ENCODE peak calls at places on chromosomes 2 and 18, in four cellular contexts. V, F, H and X are unnamed samples.

GRCh38 chr18:9814431-9814830 is 71.3 kb upstream of the TXNDC2 start:
- DNase-seq in F (peak; percentile 95), H (peak; percentile 68), V (no peak), X (no peak)

GRCh38 chr2:213162515-213163118 is 11.2 kb upstream of the IKZF2 start:
- DNase-seq in V (no peak), F (peak; percentile 75), H (no peak), X (no peak)

GRCh38 chr2:95329891-95330822 is 33.0 kb downstream of the KCNIP3 start:
- DNase-seq in V (no peak), F (no peak), H (no peak), X (no peak)

GRCh38 chr2:136384541-136385303 is 266.8 kb upstream of the CXCR4 start:
- DNase-seq in V (no peak), H (peak; percentile 33), F (peak; percentile 5), X (peak; percentile 27)

GRCh38 chr2:179701524-179702110 is 159.8 kb downstream of the ZNF385B start:
- DNase-seq in F (peak; percentile 45), V (no peak), H (no peak), X (no peak)

GRCh38 chr18:13500227-13500865 is 226.0 kb downstream of the FAM210A start:
- DNase-seq in F (peak; percentile 57), V (no peak), H (peak; percentile 40), X (no peak)

GRCh38 chr2:120231974-120232635 is 8.9 kb upstream of the TMEM185B start:
- DNase-seq in F (peak; percentile 50), H (no peak), V (peak; percentile 22), X (no peak)

GRCh38 chr2:180872256-180872655 is 108.1 kb upstream of the UBE2E3 start:
- DNase-seq in F (peak; percentile 53), H (no peak), V (no peak), X (no peak)

GRCh38 chr18:79919089-79919488 is 32.4 kb downstream of the SLC66A2 start:
- DNase-seq in F (no peak), V (peak; percentile 5), H (no peak), X (no peak)

GRCh38 chr2:27496357-27497287 is at the start of gene GCKR:
- DNase-seq in V (no peak), F (peak; percentile 52), H (peak; percentile 45), X (peak; percentile 66)

GRCh38 chr2:133780099-133780996 is 212.1 kb upstream of the NCKAP5 start:
- DNase-seq in F (peak; percentile 86), H (peak; percentile 77), V (no peak), X (peak; percentile 70)

GRCh38 chr2:217685255-217685605 is 317.6 kb downstream of the TNS1 start:
- DNase-seq in V (peak; percentile 62), H (peak; percentile 88), F (peak; percentile 95), X (no peak)

GRCh38 chr2:72146357-72147302 is 1.0 kb downstream of the CYP26B1 start:
- DNase-seq in F (no peak), V (peak; percentile 13), H (no peak), X (peak; percentile 1)

GRCh38 chr2:196607073-196607472 is 32.4 kb upstream of the CCDC150 start:
- DNase-seq in V (no peak), H (no peak), F (peak; percentile 56), X (no peak)

GRCh38 chr2:207449673-207450072 is 80.1 kb upstream of the CREB1 start:
- DNase-seq in F (no peak), V (no peak), H (no peak), X (no peak)

GRCh38 chr2:6880200-6880733 is 2.7 kb downstream of the RSAD2 start:
- DNase-seq in F (no peak), V (no peak), H (no peak), X (no peak)

GRCh38 chr18:24138884-24139616 is at the start of gene CABYR:
- DNase-seq in V (peak; percentile 70), H (peak; percentile 91), F (peak; percentile 86), X (peak; percentile 65)

GRCh38 chr18:13477147-13477683 is 249.1 kb downstream of the FAM210A start:
- DNase-seq in V (no peak), F (no peak), H (no peak), X (no peak)

GRCh38 chr2:164913640-164914346 is 41.5 kb downstream of the SLC38A11 start:
- DNase-seq in V (no peak), F (peak; percentile 15), H (peak; percentile 41), X (peak; percentile 29)

GRCh38 chr2:236496311-236496710 is 73.3 kb upstream of the ACKR3 start:
- DNase-seq in F (no peak), H (no peak), V (no peak), X (no peak)

GRCh38 chr2:176709541-176709951 is 440.3 kb downstream of the MTX2 start:
- DNase-seq in H (no peak), V (peak; percentile 35), F (no peak), X (no peak)

GRCh38 chr18:76208632-76209308 is 286.3 kb downstream of the ZNF516 start:
- DNase-seq in V (no peak), F (no peak), H (no peak), X (no peak)

GRCh38 chr2:190698895-190699294 is 50.0 kb downstream of the NAB1 start:
- DNase-seq in V (no peak), H (peak; percentile 18), F (peak; percentile 11), X (no peak)
- TF ChIP-seq CTCF in V (no peak), H (no peak), F (no peak), X (no peak)

DNA sequence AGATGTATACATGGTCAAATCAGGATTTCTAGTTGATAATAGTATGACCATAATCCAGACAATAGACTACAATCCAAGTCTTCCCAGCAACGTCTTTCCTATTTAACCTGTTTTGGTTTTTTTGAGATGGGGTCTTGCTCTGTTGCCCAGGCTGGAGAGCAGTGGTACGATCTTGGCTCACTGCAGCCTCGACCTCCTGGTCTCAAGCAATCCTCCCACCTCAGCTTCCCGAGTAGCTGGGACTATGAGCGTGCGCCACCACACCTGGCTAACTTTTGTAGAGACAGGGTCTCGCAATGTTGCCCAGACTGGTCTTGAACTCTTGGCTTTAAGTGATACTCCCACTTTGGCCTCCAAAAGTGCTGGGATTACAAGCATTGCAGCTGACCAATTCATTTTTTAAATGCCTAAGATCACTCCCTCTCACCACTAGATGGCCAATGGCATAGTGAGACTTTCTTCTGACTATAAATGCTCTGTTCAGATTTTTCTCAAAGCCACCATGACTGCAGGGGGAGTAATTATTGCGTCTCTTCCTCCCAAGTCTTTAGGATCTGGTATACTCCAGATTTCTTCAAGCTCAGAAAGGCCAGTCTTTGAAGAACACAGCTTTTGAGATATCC is 47.6 kb downstream of the HNRNPLL start:
- DNase-seq in F (peak; percentile 33), V (no peak), H (peak; percentile 54), X (no peak)
- TF ChIP-seq POLR2A in F (no peak), V (no peak), H (no peak), X (no peak)

GRCh38 chr2:52974127-52974526 is 793.5 kb upstream of the CHAC2 start:
- DNase-seq in V (no peak), F (no peak), H (no peak), X (no peak)

GRCh38 chr2:52976132-52976949 is 791.3 kb upstream of the CHAC2 start:
- DNase-seq in F (peak; percentile 37), H (peak; percentile 44), V (no peak), X (peak; percentile 18)
- TF ChIP-seq CTCF in F (peak; percentile 73), H (peak; percentile 58), V (no peak), X (peak; percentile 43)

GRCh38 chr2:233161730-233162129 is 89.7 kb upstream of the ATG16L1 start:
- DNase-seq in V (no peak), H (no peak), F (no peak), X (no peak)

GRCh38 chr2:233153146-233153798 is 93.1 kb downstream of the INPP5D start:
- DNase-seq in H (no peak), V (no peak), F (no peak), X (no peak)

GRCh38 chr2:233152541-233152940 is 92.4 kb downstream of the INPP5D start:
- DNase-seq in V (peak; percentile 21), F (peak; percentile 14), H (no peak), X (peak; percentile 39)

GRCh38 chr2:233156001-233156400 is 95.5 kb upstream of the ATG16L1 start:
- DNase-seq in F (no peak), H (no peak), V (no peak), X (peak; percentile 8)
- TF ChIP-seq POLR2A in F (no peak), H (no peak), V (no peak), X (no peak)

GRCh38 chr2:222672068-222672401 is 577 bp downstream of the MOGAT1 start:
- DNase-seq in F (no peak), V (no peak), H (no peak), X (no peak)

GRCh38 chr2:222670191-222671038 is 1.0 kb upstream of the MOGAT1 start:
- DNase-seq in V (no peak), F (no peak), H (no peak), X (peak; percentile 20)

GRCh38 chr2:222669353-222669752 is 2.1 kb upstream of the MOGAT1 start:
- DNase-seq in V (no peak), H (no peak), F (no peak), X (no peak)

GRCh38 chr2:222673273-222673672 is 1.8 kb downstream of the MOGAT1 start:
- DNase-seq in H (no peak), V (no peak), F (no peak), X (no peak)

GRCh38 chr2:222671259-222672067 is at the start of gene MOGAT1:
- DNase-seq in V (peak; percentile 15), F (no peak), H (no peak), X (peak; percentile 48)
- TF ChIP-seq CTCF in V (no peak), F (no peak), H (no peak), X (peak; percentile 18)

GRCh38 chr2:191679818-191680600 is 2.1 kb downstream of the NABP1 start:
- DNase-seq in V (no peak), F (peak; percentile 93), H (peak; percentile 75), X (no peak)
- TF ChIP-seq POLR2A in V (no peak), F (peak; percentile 79), H (no peak), X (no peak)

DNA sequence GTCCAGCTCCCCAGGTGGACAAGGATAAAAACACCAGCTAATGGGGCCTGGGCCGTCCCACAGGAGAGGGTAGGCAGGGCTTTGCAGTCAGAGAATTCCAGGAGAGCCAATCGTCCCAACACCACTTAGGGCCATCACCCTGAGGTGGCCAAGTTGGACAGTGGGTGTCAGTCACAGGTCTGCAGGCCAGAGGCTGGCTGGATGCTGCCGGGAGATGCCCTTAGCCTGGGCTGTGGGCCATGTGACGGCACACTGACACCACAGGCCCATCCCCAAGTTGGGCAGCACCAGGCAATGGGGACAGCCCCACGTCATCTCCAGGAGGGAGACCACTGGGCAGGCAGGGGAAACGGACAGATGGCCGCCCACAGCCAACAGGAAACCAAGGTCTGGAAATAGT is 53.9 kb downstream of the KIF1A start:
- DNase-seq in H (no peak), F (no peak), V (no peak), X (no peak)
- TF ChIP-seq CTCF in H (no peak), F (no peak), V (no peak), X (no peak)

GRCh38 chr18:48538531-48539405 is at the start of gene CTIF:
- DNase-seq in V (peak; percentile 95), H (peak; percentile 94), F (peak; percentile 96), X (peak; percentile 98)

GRCh38 chr18:48539406-48540328 is 836 bp downstream of the CTIF start:
- DNase-seq in V (peak; percentile 54), H (peak; percentile 39), F (peak; percentile 59), X (peak; percentile 41)

GRCh38 chr18:48541026-48541746 is 2.4 kb downstream of the CTIF start:
- DNase-seq in V (peak; percentile 73), H (peak; percentile 57), F (peak; percentile 75), X (peak; percentile 75)

GRCh38 chr18:48541747-48542108 is 2.9 kb downstream of the CTIF start:
- DNase-seq in H (no peak), F (no peak), V (no peak), X (no peak)

GRCh38 chr18:48540329-48541025 is 1.6 kb downstream of the CTIF start:
- DNase-seq in F (peak; percentile 58), V (peak; percentile 63), H (peak; percentile 67), X (peak; percentile 59)
- TF ChIP-seq POLR2A in F (no peak), V (peak; percentile 14), H (no peak), X (no peak)